ENCODE peak calls at places on chromosomes 11 and 22, in four cellular contexts. Z is GM12878, P is HepG2, H is K562. T is an unnamed sample.

GRCh38 chr22:49368976-49369725 is 458.5 kb downstream of the BRD1 start:
- DNase-seq in Z (no peak), P (no peak), H (peak; percentile 55), T (no peak)

GRCh38 chr11:6353367-6353987 is 33.2 kb upstream of the CAVIN3 start:
- DNase-seq in Z (peak; percentile 25), P (peak; percentile 94), H (peak; percentile 61), T (peak; percentile 68)

GRCh38 chr22:33013531-33014162 is 44.5 kb downstream of the SYN3 start:
- DNase-seq in Z (no peak), P (peak; percentile 68), H (no peak), T (no peak)

GRCh38 chr11:69791266-69791665 is 16.1 kb upstream of the FGF4 start:
- DNase-seq in Z (no peak), P (no peak), H (no peak), T (no peak)

GRCh38 chr11:69321877-69322350 is 28.0 kb downstream of the MYEOV start:
- DNase-seq in Z (no peak), P (no peak), H (no peak), T (no peak)

GRCh38 chr22:29475550-29475949 is 4.5 kb upstream of the NEFH start:
- DNase-seq in Z (peak; percentile 20), P (no peak), H (no peak), T (no peak)

GRCh38 chr11:75718406-75719088 is 909 bp downstream of the MOGAT2 start:
- DNase-seq in Z (no peak), P (peak; percentile 65), H (no peak), T (no peak)

GRCh38 chr11:108199446-108200321 is 22.8 kb downstream of the NPAT start:
- DNase-seq in Z (peak; percentile 68), P (no peak), H (peak; percentile 68), T (no peak)

GRCh38 chr11:113638378-113638777 is 67.7 kb downstream of the TMPRSS5 start:
- DNase-seq in Z (no peak), P (no peak), H (no peak), T (no peak)

GRCh38 chr22:42602470-42602869 is 12.2 kb downstream of the POLDIP3 start:
- DNase-seq in Z (no peak), P (no peak), H (no peak), T (no peak)

GRCh38 chr22:46108564-46109473 is 41.5 kb upstream of the PPARA start:
- DNase-seq in Z (no peak), P (peak; percentile 42), H (peak; percentile 64), T (peak; percentile 39)

GRCh38 chr11:7348432-7349298 is 97.0 kb downstream of the SYT9 start:
- DNase-seq in Z (no peak), P (no peak), H (no peak), T (peak; percentile 17)

GRCh38 chr11:124612045-124612444 is 817 bp downstream of the PANX3 start:
- DNase-seq in Z (no peak), P (no peak), H (no peak), T (no peak)

GRCh38 chr22:29727248-29727551 is 7.4 kb downstream of the CABP7 start:
- DNase-seq in Z (no peak), P (peak; percentile 33), H (peak; percentile 75), T (peak; percentile 73)

GRCh38 chr11:59221438-59221837 is 8.7 kb upstream of the MPEG1 start:
- DNase-seq in Z (no peak), P (no peak), H (no peak), T (no peak)

GRCh38 chr11:129248618-129249017 is 56.5 kb upstream of the ARHGAP32 start:
- DNase-seq in Z (no peak), P (peak; percentile 77), H (no peak), T (no peak)

GRCh38 chr22:47207846-47208554 is 445.6 kb downstream of the TBC1D22A start:
- DNase-seq in Z (no peak), P (no peak), H (no peak), T (no peak)

GRCh38 chr11:94823127-94823732 is 55.1 kb downstream of the AMOTL1 start:
- DNase-seq in Z (no peak), P (no peak), H (no peak), T (no peak)

GRCh38 chr22:50523806-50524663 is 1.4 kb downstream of the SCO2 start:
- DNase-seq in Z (no peak), P (no peak), H (no peak), T (no peak)

GRCh38 chr22:23178512-23179254 is 1.6 kb upstream of the BCR start:
- DNase-seq in Z (no peak), P (no peak), H (peak; percentile 100), T (peak; percentile 87)

GRCh38 chr11:2305862-2306823 is 4.3 kb downstream of the TSPAN32 start:
- DNase-seq in Z (no peak), P (no peak), H (no peak), T (no peak)

GRCh38 chr11:74312321-74312720 is 881 bp upstream of the P4HA3 start:
- DNase-seq in Z (no peak), P (no peak), H (no peak), T (no peak)

GRCh38 chr11:84437129-84438123 is 1151.3 kb upstream of the CCDC90B start:
- DNase-seq in Z (peak; percentile 3), P (peak; percentile 14), H (no peak), T (no peak)

GRCh38 chr11:126308271-126308671 is 4.4 kb downstream of the DCPS start:
- DNase-seq in Z (no peak), P (no peak), H (no peak), T (no peak)

GRCh38 chr11:64844330-64845124 is at the start of gene CDC42BPG:
- DNase-seq in Z (no peak), P (peak; percentile 27), H (peak; percentile 93), T (peak; percentile 80)

GRCh38 chr11:78179459-78180071 is 8.9 kb downstream of the KCTD21 start:
- DNase-seq in Z (no peak), P (peak; percentile 69), H (no peak), T (no peak)

GRCh38 chr11:84290647-84291046 is 1004.5 kb upstream of the CCDC90B start:
- DNase-seq in Z (no peak), P (no peak), H (no peak), T (no peak)

GRCh38 chr22:47316020-47316419 is 553.6 kb downstream of the TBC1D22A start:
- DNase-seq in Z (no peak), P (no peak), H (no peak), T (no peak)

GRCh38 chr22:36332623-36333331 is 55.0 kb downstream of the MYH9 start:
- DNase-seq in Z (peak; percentile 59), P (no peak), H (peak; percentile 28), T (no peak)

GRCh38 chr22:44396727-44397722 is 84.3 kb upstream of the SHISAL1 start:
- DNase-seq in Z (no peak), P (no peak), H (no peak), T (no peak)

GRCh38 chr22:47813661-47814060 is 1051.2 kb downstream of the TBC1D22A start:
- DNase-seq in Z (no peak), P (no peak), H (no peak), T (no peak)

GRCh38 chr11:59145534-59145933 is 2.9 kb downstream of the FAM111A start:
- DNase-seq in Z (no peak), P (no peak), H (no peak), T (no peak)

GRCh38 chr11:78384231-78384630 is 33.4 kb downstream of the GAB2 start:
- DNase-seq in Z (no peak), P (no peak), H (no peak), T (no peak)

GRCh38 chr11:57248780-57249383 is 11.8 kb upstream of the APLNR start:
- DNase-seq in Z (no peak), P (peak; percentile 45), H (peak; percentile 74), T (peak; percentile 56)

GRCh38 chr11:71286701-71287643 is 34.6 kb upstream of the SHANK2 start:
- DNase-seq in Z (no peak), P (peak; percentile 38), H (no peak), T (no peak)

GRCh38 chr22:30302810-30303138 is 13.5 kb upstream of the CASTOR1 start:
- DNase-seq in Z (no peak), P (no peak), H (no peak), T (no peak)

GRCh38 chr11:113311536-113311935 is 2.8 kb upstream of the TTC12 start:
- DNase-seq in Z (no peak), P (no peak), H (no peak), T (no peak)

GRCh38 chr11:129928923-129929692 is 33.7 kb upstream of the NFRKB start:
- DNase-seq in Z (no peak), P (no peak), H (no peak), T (no peak)

GRCh38 chr22:41833369-41834004 is 582 bp downstream of the SREBF2 start:
- DNase-seq in Z (no peak), P (no peak), H (peak; percentile 30), T (peak; percentile 35)

GRCh38 chr11:111086058-111086457 is 159.5 kb upstream of the POU2AF2 start:
- DNase-seq in Z (no peak), P (peak; percentile 3), H (no peak), T (no peak)

GRCh38 chr11:111077938-111078337 is 167.6 kb upstream of the POU2AF2 start:
- DNase-seq in Z (no peak), P (no peak), H (no peak), T (no peak)

GRCh38 chr11:111081021-111081511 is 164.5 kb upstream of the POU2AF2 start:
- DNase-seq in Z (no peak), P (no peak), H (no peak), T (no peak)
- TF ChIP-seq TARDBP in Z (no peak), P (no peak), H (no peak), T (no peak)

DNA sequence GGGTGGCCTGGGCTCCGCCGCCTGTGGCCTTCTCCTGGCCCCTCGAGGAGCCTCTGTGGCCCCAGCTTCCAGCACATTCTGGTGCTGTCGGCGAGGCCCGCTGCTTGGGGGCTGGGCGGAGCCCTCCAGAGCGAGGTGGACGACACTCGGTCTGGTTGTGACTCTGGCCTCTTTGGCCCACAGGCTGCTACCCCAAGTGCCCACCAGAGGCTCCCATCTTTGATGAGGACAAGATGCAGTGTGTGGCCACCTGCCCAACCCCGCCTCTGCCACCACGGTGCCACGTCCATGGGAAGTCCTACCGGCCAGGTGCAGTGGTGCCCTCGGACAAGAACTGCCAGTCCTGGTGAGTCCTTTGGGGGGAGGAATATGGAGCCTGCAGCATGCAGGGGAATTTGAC is 22.4 kb downstream of the MUC5AC start:
- DNase-seq in Z (no peak), P (no peak), H (no peak), T (no peak)
- TF ChIP-seq TARDBP in Z (no peak), P (no peak), H (no peak), T (no peak)

GRCh38 chr11:14312736-14313438 is 46.1 kb downstream of the RRAS2 start:
- DNase-seq in Z (no peak), P (no peak), H (no peak), T (no peak)
- TF ChIP-seq TARDBP in Z (no peak), P (no peak), H (no peak), T (no peak)

GRCh38 chr11:116875194-116875593 is 37.8 kb upstream of the APOA1 start:
- DNase-seq in Z (no peak), P (no peak), H (no peak), T (no peak)

GRCh38 chr11:116873391-116873790 is 36.0 kb upstream of the APOA1 start:
- DNase-seq in Z (no peak), P (no peak), H (no peak), T (no peak)

GRCh38 chr11:116876656-116877055 is 39.2 kb upstream of the APOA1 start:
- DNase-seq in Z (no peak), P (no peak), H (no peak), T (no peak)

GRCh38 chr11:116871248-116871647 is 33.8 kb upstream of the APOA1 start:
- DNase-seq in Z (no peak), P (no peak), H (no peak), T (no peak)

DNA sequence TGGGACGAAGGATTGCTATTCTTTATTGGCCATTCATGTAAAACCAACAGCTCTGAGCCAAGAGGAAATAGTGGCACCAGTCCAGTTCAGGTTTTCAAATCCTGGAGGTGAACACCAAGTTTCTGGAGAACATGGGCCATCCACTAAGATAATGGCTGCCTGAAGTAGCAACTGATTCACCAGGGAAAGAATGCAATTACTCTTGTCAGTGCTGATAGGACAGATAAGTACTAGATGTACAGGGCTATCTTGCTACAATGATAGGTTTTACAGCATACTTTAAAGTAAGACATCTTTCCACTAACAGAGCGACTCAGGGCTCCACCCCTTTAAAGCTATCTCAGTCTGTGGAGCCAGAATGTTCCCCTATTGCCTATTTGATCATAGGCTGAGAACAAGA is 36.8 kb upstream of the APOA1 start:
- DNase-seq in Z (no peak), P (no peak), H (no peak), T (no peak)
- TF ChIP-seq TARDBP in Z (no peak), P (no peak), H (no peak), T (no peak)